ENCODE peak calls at places on chromosome 16, in seven cellular contexts. J, G, F, Y, Q, B and E are unnamed samples.
A peak's percentile ranks its signal among the peaks of the same experiment; 100 is the strongest.

GRCh38 chr16:13471478-13471877 is 448.5 kb upstream of the ERCC4 start:
- DNase-seq in J (no peak), G (no peak), F (no peak), Y (no peak), Q (no peak), B (no peak), E (no peak)

GRCh38 chr16:75053791-75054555 is 55.1 kb downstream of the ZNRF1 start:
- DNase-seq in J (peak; percentile 55), G (no peak), F (peak; percentile 20), Y (peak; percentile 40), Q (no peak), B (peak; percentile 94), E (no peak)

GRCh38 chr16:27636453-27637200 is 86.7 kb downstream of the KATNIP start:
- DNase-seq in J (no peak), G (no peak), F (no peak), Y (no peak), Q (no peak), B (no peak), E (no peak)

GRCh38 chr16:5918553-5919127 is 821.0 kb upstream of the EEF2KMT start:
- DNase-seq in J (no peak), G (no peak), F (peak; percentile 30), Y (no peak), Q (no peak), B (peak; percentile 2), E (no peak)

GRCh38 chr16:3819741-3820724 is 60.5 kb downstream of the CREBBP start:
- DNase-seq in J (peak; percentile 79), G (no peak), F (peak; percentile 56), Y (peak; percentile 27), Q (no peak), B (no peak), E (peak; percentile 24)

GRCh38 chr16:56643080-56643778 is 4.8 kb downstream of the MT1A start:
- DNase-seq in J (no peak), G (no peak), F (peak; percentile 82), Y (peak; percentile 78), Q (no peak), B (peak; percentile 39), E (no peak)

GRCh38 chr16:73037331-73037745 is 10.6 kb downstream of the ZFHX3 start:
- DNase-seq in J (peak; percentile 61), G (no peak), F (no peak), Y (no peak), Q (no peak), B (no peak), E (no peak)

GRCh38 chr16:25005445-25006306 is 9.5 kb downstream of the ARHGAP17 start:
- DNase-seq in J (no peak), G (no peak), F (no peak), Y (no peak), Q (no peak), B (no peak), E (no peak)

GRCh38 chr16:85735225-85735722 is 15.6 kb downstream of the C16orf74 start:
- DNase-seq in J (no peak), G (peak; percentile 43), F (no peak), Y (no peak), Q (no peak), B (no peak), E (no peak)

GRCh38 chr16:23282508-23282907 is 19.6 kb upstream of the SCNN1B start:
- DNase-seq in J (no peak), G (no peak), F (no peak), Y (no peak), Q (no peak), B (no peak), E (no peak)

GRCh38 chr16:5036228-5037156 is 2.8 kb upstream of the NAGPA start:
- DNase-seq in J (no peak), G (no peak), F (no peak), Y (no peak), Q (no peak), B (peak; percentile 74), E (no peak)

GRCh38 chr16:50485232-50485631 is 63.0 kb upstream of the NKD1 start:
- DNase-seq in J (no peak), G (no peak), F (no peak), Y (no peak), Q (no peak), B (no peak), E (no peak)

GRCh38 chr16:89009343-89010209 is 32.6 kb upstream of the CBFA2T3 start:
- DNase-seq in J (no peak), G (no peak), F (peak; percentile 71), Y (no peak), Q (no peak), B (no peak), E (no peak)

GRCh38 chr16:11848842-11849241 is 2.5 kb downstream of the RSL1D1 start:
- DNase-seq in J (no peak), G (no peak), F (no peak), Y (no peak), Q (no peak), B (no peak), E (no peak)

GRCh38 chr16:11949527-11949926 is 7.7 kb upstream of the NPIPB2 start:
- DNase-seq in J (peak; percentile 68), G (no peak), F (peak; percentile 44), Y (peak; percentile 28), Q (no peak), B (peak; percentile 73), E (peak; percentile 38)

GRCh38 chr16:74268372-74268782 is 28.2 kb upstream of the PSMD7 start:
- DNase-seq in J (no peak), G (no peak), F (no peak), Y (no peak), Q (no peak), B (no peak), E (no peak)

GRCh38 chr16:48291303-48291702 is 44.0 kb upstream of the ABCC11 start:
- DNase-seq in J (no peak), G (no peak), F (no peak), Y (no peak), Q (no peak), B (no peak), E (no peak)

GRCh38 chr16:24348511-24349290 is 92.6 kb downstream of the CACNG3 start:
- DNase-seq in J (no peak), G (no peak), F (no peak), Y (no peak), Q (no peak), B (no peak), E (no peak)

GRCh38 chr16:15785386-15786059 is 71.3 kb downstream of the MYH11 start:
- DNase-seq in J (no peak), G (no peak), F (no peak), Y (no peak), Q (no peak), B (no peak), E (no peak)

GRCh38 chr16:56424791-56425438 is 430 bp downstream of the AMFR start:
- DNase-seq in J (peak; percentile 77), G (no peak), F (peak; percentile 77), Y (no peak), Q (no peak), B (no peak), E (no peak)

GRCh38 chr16:9090101-9090959 is 1.1 kb upstream of the HAPSTR1 start:
- DNase-seq in J (peak; percentile 72), G (no peak), F (peak; percentile 68), Y (no peak), Q (no peak), B (no peak), E (no peak)

GRCh38 chr16:66070140-66070887 is 296.2 kb upstream of the CDH5 start:
- DNase-seq in J (no peak), G (no peak), F (no peak), Y (no peak), Q (no peak), B (no peak), E (no peak)
- TF ChIP-seq SIN3A in J (no peak), G (no peak), F (no peak), Y (no peak), Q (no peak), B (no peak), E (no peak)

DNA sequence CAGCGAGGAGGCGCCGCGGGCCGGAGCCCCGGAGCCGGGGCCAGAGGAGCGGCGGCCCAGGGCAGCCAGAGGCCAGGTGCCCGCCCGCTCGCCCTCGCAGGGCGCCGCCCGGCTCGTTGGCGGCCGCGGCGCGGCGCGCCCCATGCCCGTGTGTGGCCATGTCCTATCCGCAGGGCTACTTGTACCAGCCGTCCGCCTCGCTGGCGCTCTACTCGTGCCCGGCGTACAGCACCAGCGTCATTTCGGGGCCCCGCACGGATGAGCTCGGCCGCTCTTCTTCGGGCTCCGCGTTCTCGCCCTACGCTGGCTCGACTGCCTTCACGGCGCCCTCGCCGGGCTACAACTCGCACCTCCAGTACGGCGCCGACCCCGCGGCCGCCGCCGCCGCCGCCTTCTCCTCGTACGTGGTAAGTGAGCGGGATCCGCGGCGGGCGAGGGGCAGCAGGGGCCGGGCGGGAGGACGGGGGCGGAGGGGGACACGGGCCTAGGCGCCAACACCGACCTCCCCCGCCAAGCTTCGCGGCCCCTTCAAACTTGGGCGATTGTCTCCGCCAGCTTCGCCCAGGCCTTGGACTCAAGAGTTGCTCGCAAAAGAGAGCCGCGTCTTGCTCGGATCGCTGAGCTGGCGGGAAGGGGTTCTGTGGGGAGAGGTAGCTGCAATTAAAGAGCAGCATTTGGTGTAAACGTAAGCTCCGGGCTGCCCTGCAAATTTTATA is 534 bp downstream of the IRX5 start:
- DNase-seq in J (peak; percentile 75), G (no peak), F (peak; percentile 36), Y (no peak), Q (no peak), B (no peak), E (no peak)
- TF ChIP-seq SIN3A in J (no peak), G (no peak), F (no peak), Y (no peak), Q (no peak), B (no peak), E (no peak)

GRCh38 chr16:68770671-68771070 is 33.6 kb downstream of the CDH1 start:
- DNase-seq in J (peak; percentile 81), G (no peak), F (no peak), Y (no peak), Q (no peak), B (no peak), E (no peak)

GRCh38 chr16:68776821-68777485 is 39.9 kb downstream of the CDH1 start:
- DNase-seq in J (no peak), G (peak; percentile 92), F (no peak), Y (no peak), Q (no peak), B (no peak), E (no peak)

GRCh38 chr16:68771922-68772681 is 35.0 kb downstream of the CDH1 start:
- DNase-seq in J (peak; percentile 56), G (no peak), F (peak; percentile 24), Y (no peak), Q (no peak), B (no peak), E (no peak)

GRCh38 chr16:68778551-68779231 is 41.6 kb downstream of the CDH1 start:
- DNase-seq in J (no peak), G (no peak), F (no peak), Y (no peak), Q (no peak), B (no peak), E (no peak)

DNA sequence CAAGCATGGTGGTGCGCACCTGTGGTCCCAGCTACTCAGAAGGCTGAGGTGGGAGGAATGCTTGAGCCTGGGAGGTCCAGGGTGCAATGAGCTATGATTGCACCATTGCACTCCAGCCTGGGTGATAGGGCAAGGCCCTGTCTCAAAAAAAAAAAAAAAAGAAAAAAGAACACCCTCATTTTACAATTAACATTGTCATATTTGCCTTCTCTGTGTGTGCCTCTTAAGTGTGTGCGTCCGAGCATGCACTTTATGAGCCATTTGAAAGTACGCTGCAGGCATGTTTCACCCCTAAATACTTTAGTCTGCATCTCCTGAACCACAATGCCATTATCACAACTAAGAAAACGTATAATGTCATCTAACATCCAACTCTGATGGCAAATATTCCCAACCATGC is 37.9 kb downstream of the CDH1 start:
- DNase-seq in J (no peak), G (no peak), F (no peak), Y (no peak), Q (no peak), B (no peak), E (no peak)
- TF ChIP-seq SIN3A in J (no peak), G (no peak), F (no peak), Y (no peak), Q (no peak), B (no peak), E (no peak)

GRCh38 chr16:66207139-66207863 is 159.2 kb upstream of the CDH5 start:
- DNase-seq in J (no peak), G (no peak), F (no peak), Y (no peak), Q (no peak), B (no peak), E (no peak)
- TF ChIP-seq SIN3A in J (no peak), G (no peak), F (no peak), Y (no peak), Q (no peak), B (no peak), E (no peak)